ENCODE peak calls at places on chromosomes 16 and 17, in four cellular contexts. I is renal cortical epithelial cell, N is NCI-H774, S is NCI-H1092. G is an unnamed sample.

GRCh38 chr16:26524831-26525230 is 541.9 kb upstream of the C16orf82 start:
- DNase-seq in I (no peak), N (no peak), S (no peak), G (no peak)

GRCh38 chr17:51435641-51436091 is 175.3 kb downstream of the UTP18 start:
- DNase-seq in I (peak), N (peak), S (peak), G (peak)

GRCh38 chr16:46844771-46845170 is 13.8 kb upstream of the C16orf87 start:
- DNase-seq in I (no peak), N (no peak), S (no peak), G (no peak)

GRCh38 chr17:1043601-1044251 is 46.8 kb downstream of the TIMM22 start:
- DNase-seq in I (no peak), N (no peak), S (no peak), G (no peak)

GRCh38 chr17:16001498-16001897 is 1.9 kb downstream of the TTC19 start:
- DNase-seq in I (no peak), N (no peak), S (no peak), G (no peak)

GRCh38 chr17:49546546-49547535 is 28.8 kb upstream of the NXPH3 start:
- DNase-seq in I (no peak), N (no peak), S (no peak), G (no peak)

GRCh38 chr16:3625911-3626732 is 14.7 kb upstream of the SLX4 start:
- DNase-seq in I (no peak), N (no peak), S (no peak), G (no peak)

GRCh38 chr17:5035356-5035755 is at the start of gene SLC52A1:
- DNase-seq in I (no peak), N (no peak), S (no peak), G (no peak)

GRCh38 chr17:82981141-82981540 is 98.3 kb upstream of the METRNL start:
- DNase-seq in I (no peak), N (no peak), S (no peak), G (no peak)

GRCh38 chr17:42670199-42670924 is 6.4 kb downstream of the PLEKHH3 start:
- DNase-seq in I (no peak), N (no peak), S (no peak), G (no peak)

GRCh38 chr16:85395207-85395912 is 217.8 kb upstream of the GSE1 start:
- DNase-seq in I (peak), N (no peak), S (peak), G (peak)

GRCh38 chr16:54193656-54194007 is 93.0 kb downstream of the IRX3 start:
- DNase-seq in I (peak), N (peak), S (peak), G (no peak)

GRCh38 chr16:85882181-85882810 is 16.7 kb upstream of the IRF8 start:
- DNase-seq in I (no peak), N (no peak), S (no peak), G (no peak)

GRCh38 chr17:69557339-69557738 is 142.8 kb downstream of the MAP2K6 start:
- DNase-seq in I (peak), N (no peak), S (no peak), G (no peak)

GRCh38 chr16:19746561-19746960 is 28.5 kb downstream of the IQCK start:
- DNase-seq in I (no peak), N (no peak), S (no peak), G (no peak)

GRCh38 chr16:50151744-50152143 is 1.4 kb upstream of the TENT4B start:
- DNase-seq in I (no peak), N (no peak), S (no peak), G (no peak)

GRCh38 chr17:48012151-48012520 is 25.5 kb downstream of the COPZ2 start:
- DNase-seq in I (no peak), N (peak), S (peak), G (peak)

GRCh38 chr16:58025351-58026138 is at the start of gene MMP15:
- DNase-seq in I (peak), N (peak), S (no peak), G (peak)

GRCh38 chr17:65723356-65723928 is 162.0 kb upstream of the AXIN2 start:
- DNase-seq in I (peak), N (no peak), S (no peak), G (no peak)

GRCh38 chr17:37742114-37742761 is 2.6 kb downstream of the HNF1B start:
- DNase-seq in I (no peak), N (no peak), S (no peak), G (peak)

GRCh38 chr17:82017612-82018151 is 5.0 kb downstream of the CENPX start:
- DNase-seq in I (no peak), N (no peak), S (no peak), G (no peak)

GRCh38 chr16:25568991-25569390 is 122.8 kb upstream of the HS3ST4 start:
- DNase-seq in I (no peak), N (no peak), S (no peak), G (no peak)

GRCh38 chr17:4969551-4970231 is 2.1 kb upstream of the SPAG7 start:
- DNase-seq in I (no peak), N (no peak), S (no peak), G (no peak)

GRCh38 chr16:72508196-72508595 is 336.2 kb upstream of the PMFBP1 start:
- DNase-seq in I (no peak), N (no peak), S (no peak), G (no peak)

GRCh38 chr16:87550510-87550961 is 51.8 kb upstream of the JPH3 start:
- DNase-seq in I (no peak), N (no peak), S (no peak), G (no peak)

GRCh38 chr17:2485543-2485942 is 26.1 kb downstream of the METTL16 start:
- DNase-seq in I (peak), N (no peak), S (no peak), G (no peak)